ENCODE peak calls at places on chromosomes 12 and 14, in ten cellular contexts. One of them, this sample, is unnamed.

GRCh38 chr12:54616933-54617535 is 17.7 kb downstream of the LACRT start:
- DNase-seq in anterior cingulate cortex: no peak
- DNase-seq in brain microvascular endothelial cell: no peak
- DNase-seq in neural crest cell: no peak
- DNase-seq in iris pigment epithelial cell: no peak
- DNase-seq in activated CD4-positive, alpha-beta T cell treated with anti-CD3 and anti-CD28 coated beads, Interleukin-2, amount 10 ng/mL, durations not matched to agents 7 days and 5 days: no peak
- DNase-seq in NCI-H1694: no peak
- DNase-seq in endothelial cell: no peak
- DNase-seq in fibroblast of the aortic adventitia: no peak
- DNase-seq in NB4: peak
- DNase-seq in this sample: no peak

GRCh38 chr14:68297011-68297410 is 477.4 kb downstream of the RAD51B start:
- DNase-seq in anterior cingulate cortex: no peak
- DNase-seq in brain microvascular endothelial cell: no peak
- DNase-seq in neural crest cell: no peak
- DNase-seq in iris pigment epithelial cell: no peak
- DNase-seq in activated CD4-positive, alpha-beta T cell treated with anti-CD3 and anti-CD28 coated beads, Interleukin-2, amount 10 ng/mL, durations not matched to agents 7 days and 5 days: no peak
- DNase-seq in NCI-H1694: no peak
- DNase-seq in endothelial cell: no peak
- DNase-seq in fibroblast of the aortic adventitia: peak
- DNase-seq in NB4: no peak
- DNase-seq in this sample: no peak

GRCh38 chr14:50599700-50600444 is 39.9 kb downstream of the ATL1 start:
- DNase-seq in anterior cingulate cortex: no peak
- DNase-seq in brain microvascular endothelial cell: peak
- DNase-seq in neural crest cell: no peak
- DNase-seq in iris pigment epithelial cell: peak
- DNase-seq in activated CD4-positive, alpha-beta T cell treated with anti-CD3 and anti-CD28 coated beads, Interleukin-2, amount 10 ng/mL, durations not matched to agents 7 days and 5 days: peak
- DNase-seq in NCI-H1694: peak
- DNase-seq in endothelial cell: no peak
- DNase-seq in fibroblast of the aortic adventitia: peak
- DNase-seq in NB4: peak
- DNase-seq in this sample: no peak

GRCh38 chr12:49707127-49707811 is at the start of gene FMNL3:
- DNase-seq in anterior cingulate cortex: peak
- DNase-seq in brain microvascular endothelial cell: peak
- DNase-seq in neural crest cell: peak
- DNase-seq in iris pigment epithelial cell: peak
- DNase-seq in activated CD4-positive, alpha-beta T cell treated with anti-CD3 and anti-CD28 coated beads, Interleukin-2, amount 10 ng/mL, durations not matched to agents 7 days and 5 days: peak
- DNase-seq in NCI-H1694: peak
- DNase-seq in endothelial cell: peak
- DNase-seq in fibroblast of the aortic adventitia: peak
- DNase-seq in NB4: peak
- DNase-seq in this sample: peak

GRCh38 chr12:117212563-117213190 is 22.4 kb upstream of the FBXO21 start:
- DNase-seq in anterior cingulate cortex: no peak
- DNase-seq in brain microvascular endothelial cell: peak
- DNase-seq in neural crest cell: peak
- DNase-seq in iris pigment epithelial cell: peak
- DNase-seq in activated CD4-positive, alpha-beta T cell treated with anti-CD3 and anti-CD28 coated beads, Interleukin-2, amount 10 ng/mL, durations not matched to agents 7 days and 5 days: peak
- DNase-seq in NCI-H1694: peak
- DNase-seq in endothelial cell: peak
- DNase-seq in fibroblast of the aortic adventitia: peak
- DNase-seq in NB4: peak
- DNase-seq in this sample: peak

GRCh38 chr12:91432079-91432478 is 249.5 kb upstream of the DCN start:
- DNase-seq in anterior cingulate cortex: no peak
- DNase-seq in brain microvascular endothelial cell: peak
- DNase-seq in neural crest cell: no peak
- DNase-seq in iris pigment epithelial cell: peak
- DNase-seq in activated CD4-positive, alpha-beta T cell treated with anti-CD3 and anti-CD28 coated beads, Interleukin-2, amount 10 ng/mL, durations not matched to agents 7 days and 5 days: no peak
- DNase-seq in NCI-H1694: no peak
- DNase-seq in endothelial cell: no peak
- DNase-seq in fibroblast of the aortic adventitia: no peak
- DNase-seq in NB4: no peak
- DNase-seq in this sample: no peak

GRCh38 chr12:15171015-15171646 is 50.1 kb downstream of the RERG start:
- DNase-seq in anterior cingulate cortex: no peak
- DNase-seq in brain microvascular endothelial cell: no peak
- DNase-seq in neural crest cell: no peak
- DNase-seq in iris pigment epithelial cell: no peak
- DNase-seq in activated CD4-positive, alpha-beta T cell treated with anti-CD3 and anti-CD28 coated beads, Interleukin-2, amount 10 ng/mL, durations not matched to agents 7 days and 5 days: no peak
- DNase-seq in NCI-H1694: no peak
- DNase-seq in endothelial cell: no peak
- DNase-seq in fibroblast of the aortic adventitia: no peak
- DNase-seq in NB4: no peak
- DNase-seq in this sample: no peak

GRCh38 chr12:64826234-64826633 is 1.8 kb downstream of the TBC1D30 start:
- DNase-seq in anterior cingulate cortex: no peak
- DNase-seq in brain microvascular endothelial cell: peak
- DNase-seq in neural crest cell: peak
- DNase-seq in iris pigment epithelial cell: peak
- DNase-seq in activated CD4-positive, alpha-beta T cell treated with anti-CD3 and anti-CD28 coated beads, Interleukin-2, amount 10 ng/mL, durations not matched to agents 7 days and 5 days: peak
- DNase-seq in NCI-H1694: peak
- DNase-seq in endothelial cell: peak
- DNase-seq in fibroblast of the aortic adventitia: peak
- DNase-seq in NB4: peak
- DNase-seq in this sample: peak

GRCh38 chr12:12929696-12930095 is 22.3 kb downstream of the GPRC5D start:
- DNase-seq in anterior cingulate cortex: no peak
- DNase-seq in brain microvascular endothelial cell: no peak
- DNase-seq in neural crest cell: no peak
- DNase-seq in iris pigment epithelial cell: no peak
- DNase-seq in activated CD4-positive, alpha-beta T cell treated with anti-CD3 and anti-CD28 coated beads, Interleukin-2, amount 10 ng/mL, durations not matched to agents 7 days and 5 days: no peak
- DNase-seq in NCI-H1694: no peak
- DNase-seq in endothelial cell: no peak
- DNase-seq in fibroblast of the aortic adventitia: no peak
- DNase-seq in NB4: no peak
- DNase-seq in this sample: no peak

GRCh38 chr14:71711619-71712018 is 220.6 kb upstream of the RGS6 start:
- DNase-seq in anterior cingulate cortex: no peak
- DNase-seq in brain microvascular endothelial cell: peak
- DNase-seq in neural crest cell: no peak
- DNase-seq in iris pigment epithelial cell: peak
- DNase-seq in activated CD4-positive, alpha-beta T cell treated with anti-CD3 and anti-CD28 coated beads, Interleukin-2, amount 10 ng/mL, durations not matched to agents 7 days and 5 days: no peak
- DNase-seq in NCI-H1694: no peak
- DNase-seq in endothelial cell: no peak
- DNase-seq in fibroblast of the aortic adventitia: peak
- DNase-seq in NB4: no peak
- DNase-seq in this sample: no peak

GRCh38 chr12:30785630-30786029 is 30.9 kb upstream of the CAPRIN2 start:
- DNase-seq in anterior cingulate cortex: no peak
- DNase-seq in brain microvascular endothelial cell: no peak
- DNase-seq in neural crest cell: no peak
- DNase-seq in iris pigment epithelial cell: no peak
- DNase-seq in activated CD4-positive, alpha-beta T cell treated with anti-CD3 and anti-CD28 coated beads, Interleukin-2, amount 10 ng/mL, durations not matched to agents 7 days and 5 days: no peak
- DNase-seq in NCI-H1694: no peak
- DNase-seq in endothelial cell: no peak
- DNase-seq in fibroblast of the aortic adventitia: no peak
- DNase-seq in NB4: no peak
- DNase-seq in this sample: no peak